ENCODE peak calls at places on chromosome 4, in ten cellular contexts. Y is esophagus squamous epithelium, V is fibroblast of mammary gland, R is stomach, H is fibroblast of the aortic adventitia, K is lower lobe of right lung, S is MCF 10A, W is bronchial epithelial cell, A is ascending aorta, P is choroid plexus epithelial cell. N is an unnamed sample.

GRCh38 chr4:112853662-112854256 is 195.7 kb upstream of the ANK2 start:
- DNase-seq in Y (no peak), V (peak), R (no peak), H (peak), K (no peak), S (peak), W (peak), A (no peak), P (peak), N (no peak)

GRCh38 chr4:11397146-11397545 is 31.5 kb downstream of the HS3ST1 start:
- DNase-seq in Y (no peak), V (no peak), R (no peak), H (no peak), K (no peak), S (peak), W (peak), A (no peak), P (no peak), N (no peak)

GRCh38 chr4:2598661-2599654 is 62.5 kb downstream of the FAM193A start:
- DNase-seq in Y (no peak), V (peak), R (no peak), H (no peak), K (no peak), S (no peak), W (no peak), A (no peak), P (peak), N (peak)

GRCh38 chr4:80237992-80238391 is 28.5 kb upstream of the FGF5 start:
- DNase-seq in Y (no peak), V (peak), R (no peak), H (peak), K (no peak), S (peak), W (peak), A (no peak), P (peak), N (no peak)

GRCh38 chr4:148503681-148504080 is 61.5 kb upstream of the NR3C2 start:
- DNase-seq in Y (no peak), V (no peak), R (no peak), H (no peak), K (no peak), S (no peak), W (no peak), A (no peak), P (no peak), N (no peak)

GRCh38 chr4:109925396-109925795 is 12.7 kb downstream of the EGF start:
- DNase-seq in Y (no peak), V (no peak), R (no peak), H (no peak), K (no peak), S (no peak), W (no peak), A (no peak), P (no peak), N (no peak)

GRCh38 chr4:167290684-167291083 is 56.4 kb upstream of the SPOCK3 start:
- DNase-seq in Y (no peak), V (peak), R (no peak), H (peak), K (no peak), S (peak), W (peak), A (no peak), P (peak), N (no peak)

GRCh38 chr4:39043058-39043696 is 11.0 kb upstream of the TMEM156 start:
- DNase-seq in Y (no peak), V (no peak), R (no peak), H (peak), K (peak), S (peak), W (peak), A (no peak), P (peak), N (no peak)

GRCh38 chr4:158259955-158260575 is 49.8 kb downstream of the TMEM144 start:
- DNase-seq in Y (no peak), V (peak), R (no peak), H (peak), K (no peak), S (peak), W (peak), A (no peak), P (peak), N (no peak)

GRCh38 chr4:168511780-168512467 is 15.1 kb downstream of the PALLD start:
- DNase-seq in Y (no peak), V (no peak), R (no peak), H (no peak), K (no peak), S (no peak), W (no peak), A (no peak), P (no peak), N (no peak)

GRCh38 chr4:152937535-152938236 is 1.6 kb downstream of the FHDC1 start:
- DNase-seq in Y (no peak), V (peak), R (peak), H (peak), K (peak), S (peak), W (no peak), A (no peak), P (peak), N (peak)

GRCh38 chr4:182556576-182556975 is 313.4 kb downstream of the TENM3 start:
- DNase-seq in Y (no peak), V (no peak), R (no peak), H (no peak), K (no peak), S (no peak), W (no peak), A (no peak), P (no peak), N (no peak)

GRCh38 chr4:124713213-124713592 is 671 bp upstream of the ANKRD50 start:
- DNase-seq in Y (no peak), V (peak), R (peak), H (peak), K (peak), S (peak), W (peak), A (peak), P (peak), N (peak)

GRCh38 chr4:83219344-83219990 is 65.1 kb downstream of the COQ2 start:
- DNase-seq in Y (no peak), V (peak), R (peak), H (peak), K (peak), S (peak), W (peak), A (no peak), P (no peak), N (peak)

GRCh38 chr4:155578726-155579385 is 87.8 kb upstream of the GUCY1A1 start:
- DNase-seq in Y (no peak), V (peak), R (no peak), H (peak), K (no peak), S (no peak), W (no peak), A (no peak), P (no peak), N (no peak)

GRCh38 chr4:77699731-77700210 is 94.2 kb downstream of the CXCL13 start:
- DNase-seq in Y (no peak), V (peak), R (no peak), H (peak), K (no peak), S (peak), W (peak), A (no peak), P (peak), N (no peak)

GRCh38 chr4:1505511-1506451 is 99.5 kb upstream of the NKX1-1 start:
- DNase-seq in Y (no peak), V (no peak), R (no peak), H (no peak), K (peak), S (no peak), W (no peak), A (no peak), P (no peak), N (no peak)

GRCh38 chr4:5812506-5813229 is 80.2 kb downstream of the CRMP1 start:
- DNase-seq in Y (no peak), V (peak), R (no peak), H (peak), K (no peak), S (peak), W (peak), A (no peak), P (peak), N (peak)

GRCh38 chr4:140296335-140296753 is 77.1 kb upstream of the SCOC start:
- DNase-seq in Y (peak), V (peak), R (peak), H (peak), K (no peak), S (peak), W (peak), A (no peak), P (peak), N (no peak)

GRCh38 chr4:185470503-185471195 is 884 bp downstream of the CCDC110 start:
- DNase-seq in Y (peak), V (peak), R (peak), H (peak), K (peak), S (no peak), W (peak), A (peak), P (peak), N (peak)

GRCh38 chr4:129822708-129823504 is 727.0 kb downstream of the C4orf33 start:
- DNase-seq in Y (no peak), V (peak), R (no peak), H (peak), K (peak), S (peak), W (peak), A (no peak), P (peak), N (no peak)

GRCh38 chr4:98996056-98996941 is 778 bp downstream of the METAP1 start:
- DNase-seq in Y (no peak), V (peak), R (no peak), H (peak), K (no peak), S (peak), W (peak), A (no peak), P (peak), N (peak)

GRCh38 chr4:81256059-81256635 is 41.1 kb upstream of the PRKG2 start:
- DNase-seq in Y (no peak), V (peak), R (no peak), H (no peak), K (no peak), S (no peak), W (no peak), A (no peak), P (no peak), N (no peak)

GRCh38 chr4:81259151-81259550 is 44.1 kb upstream of the PRKG2 start:
- DNase-seq in Y (no peak), V (no peak), R (no peak), H (no peak), K (no peak), S (no peak), W (no peak), A (no peak), P (no peak), N (no peak)

GRCh38 chr4:81257841-81258240 is 42.8 kb upstream of the PRKG2 start:
- DNase-seq in Y (no peak), V (no peak), R (no peak), H (no peak), K (no peak), S (no peak), W (no peak), A (no peak), P (no peak), N (no peak)

GRCh38 chr4:81257021-81257420 is 42.0 kb upstream of the PRKG2 start:
- DNase-seq in Y (no peak), V (peak), R (no peak), H (peak), K (no peak), S (peak), W (no peak), A (no peak), P (peak), N (no peak)

DNA sequence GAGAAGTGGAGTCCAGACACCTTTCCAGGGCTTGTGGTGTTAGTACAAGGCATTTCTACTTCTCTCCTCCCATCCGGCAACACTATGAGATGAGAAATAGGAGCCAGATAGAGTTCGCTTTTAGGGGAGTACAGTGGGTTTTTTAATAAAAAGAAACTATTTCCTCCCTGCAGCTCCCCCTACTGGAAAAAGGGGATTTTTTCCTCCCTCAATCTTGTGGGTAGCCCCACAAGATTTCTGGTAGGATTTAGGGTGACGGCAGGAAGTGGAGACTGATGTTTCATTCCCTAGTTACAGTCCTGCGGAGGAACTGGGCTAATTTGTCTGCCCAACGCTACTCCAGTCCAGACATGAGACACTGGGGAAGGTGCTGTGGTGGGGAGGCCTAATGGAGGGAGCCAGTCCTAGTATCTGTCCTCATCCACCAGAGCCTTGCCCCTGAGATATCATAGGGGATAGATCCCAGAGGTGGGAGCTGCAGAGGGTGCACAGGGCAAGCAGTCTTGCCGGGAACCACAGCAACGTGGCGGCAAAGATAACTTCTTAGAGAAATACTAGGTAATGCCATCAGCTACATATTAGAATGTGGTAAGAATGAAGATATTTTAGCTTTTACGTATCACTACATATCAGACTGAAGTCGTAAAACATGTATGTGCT is 45.6 kb upstream of the PRKG2 start:
- DNase-seq in Y (no peak), V (peak), R (no peak), H (peak), K (no peak), S (peak), W (no peak), A (no peak), P (peak), N (no peak)
- TF ChIP-seq CTCF in Y (no peak), V (peak), R (no peak), H (peak), K (peak), S (peak), W (peak), A (no peak), P (peak), N (peak)

GRCh38 chr4:24582235-24582863 is 2.0 kb downstream of the DHX15 start:
- DNase-seq in Y (no peak), V (no peak), R (no peak), H (no peak), K (no peak), S (no peak), W (peak), A (no peak), P (no peak), N (no peak)

GRCh38 chr4:24589448-24589847 is 5.1 kb upstream of the DHX15 start:
- DNase-seq in Y (no peak), V (no peak), R (no peak), H (no peak), K (no peak), S (no peak), W (no peak), A (no peak), P (no peak), N (no peak)

GRCh38 chr4:24588216-24588954 is 4.0 kb upstream of the DHX15 start:
- DNase-seq in Y (no peak), V (no peak), R (no peak), H (no peak), K (no peak), S (no peak), W (no peak), A (no peak), P (no peak), N (no peak)

GRCh38 chr4:24583451-24584174 is 741 bp downstream of the DHX15 start:
- DNase-seq in Y (no peak), V (peak), R (peak), H (peak), K (peak), S (peak), W (peak), A (peak), P (peak), N (peak)

DNA sequence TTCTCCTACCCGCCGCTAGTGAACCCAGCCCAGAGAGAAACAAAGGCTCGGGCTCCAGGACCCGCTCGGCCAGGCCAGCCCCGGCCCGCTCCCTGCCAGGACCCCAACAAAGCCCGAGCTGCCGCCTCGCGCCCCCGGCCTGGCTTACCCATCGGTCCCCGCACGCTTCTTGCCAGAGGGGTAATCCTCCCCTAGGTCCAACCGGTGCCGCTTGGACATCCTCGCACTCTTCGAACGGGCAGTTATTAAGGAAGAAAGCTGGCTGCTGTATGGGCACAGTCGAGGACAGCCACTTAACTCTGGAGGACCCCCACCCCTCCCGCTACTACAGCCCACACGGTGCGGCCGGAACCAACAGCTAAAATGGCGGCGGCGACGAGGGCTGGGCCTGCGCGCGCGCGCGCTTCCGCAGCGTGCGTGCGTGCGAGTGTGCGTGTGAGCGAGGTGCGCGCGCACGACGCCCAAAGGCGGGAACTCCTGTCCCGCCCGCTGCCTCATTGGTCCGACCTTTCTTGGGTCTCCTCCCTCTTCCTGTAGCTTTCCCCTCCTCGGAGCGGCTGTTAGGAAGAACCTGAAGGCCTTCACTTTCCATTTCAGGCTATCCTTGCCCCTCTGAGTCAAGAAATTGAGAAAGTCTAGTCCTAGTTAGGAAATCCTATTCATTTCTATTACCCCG is at the start of gene DHX15:
- DNase-seq in Y (peak), V (peak), R (peak), H (peak), K (peak), S (peak), W (peak), A (peak), P (peak), N (peak)
- TF ChIP-seq CTCF in Y (no peak), V (no peak), R (no peak), H (no peak), K (no peak), S (no peak), W (no peak), A (no peak), P (no peak), N (no peak)

GRCh38 chr4:126715681-126716080 is 917.1 kb upstream of the INTU start:
- DNase-seq in Y (no peak), V (no peak), R (no peak), H (no peak), K (no peak), S (no peak), W (no peak), A (no peak), P (no peak), N (no peak)

GRCh38 chr4:126705271-126705670 is 927.5 kb upstream of the INTU start:
- DNase-seq in Y (no peak), V (no peak), R (no peak), H (no peak), K (no peak), S (no peak), W (no peak), A (no peak), P (peak), N (no peak)

GRCh38 chr4:126715067-126715466 is 917.7 kb upstream of the INTU start:
- DNase-seq in Y (no peak), V (no peak), R (no peak), H (no peak), K (no peak), S (no peak), W (no peak), A (no peak), P (no peak), N (no peak)

GRCh38 chr4:126708716-126709115 is 924.0 kb upstream of the INTU start:
- DNase-seq in Y (no peak), V (no peak), R (no peak), H (no peak), K (no peak), S (peak), W (peak), A (no peak), P (peak), N (no peak)

DNA sequence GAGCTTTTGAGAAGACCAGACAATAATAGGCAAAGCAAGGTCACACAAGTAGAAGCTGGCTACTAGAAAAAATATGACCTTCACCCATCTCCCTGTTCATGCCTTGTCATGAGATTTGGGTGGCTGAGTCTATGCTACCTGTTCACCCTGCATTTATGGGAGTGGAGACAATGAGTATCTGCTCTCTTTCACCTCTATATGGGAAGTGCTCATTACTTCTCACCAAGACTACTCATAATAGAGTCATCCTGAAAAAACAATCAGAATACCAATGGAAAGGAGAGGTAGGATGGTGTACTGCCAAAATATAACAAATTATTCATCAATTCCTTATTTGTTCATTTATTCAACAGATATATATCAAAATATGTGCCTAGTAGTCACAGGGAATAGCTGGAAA is 921.8 kb upstream of the INTU start:
- DNase-seq in Y (no peak), V (peak), R (no peak), H (no peak), K (no peak), S (no peak), W (peak), A (no peak), P (no peak), N (no peak)
- TF ChIP-seq CTCF in Y (no peak), V (no peak), R (no peak), H (no peak), K (no peak), S (no peak), W (no peak), A (no peak), P (no peak), N (no peak)

GRCh38 chr4:173990126-173990878 is 293.2 kb downstream of the FBXO8 start:
- DNase-seq in Y (no peak), V (peak), R (no peak), H (peak), K (no peak), S (peak), W (peak), A (no peak), P (peak), N (no peak)
- TF ChIP-seq CTCF in Y (no peak), V (peak), R (no peak), H (peak), K (peak), S (peak), W (no peak), A (peak), P (peak), N (peak)

GRCh38 chr4:138164218-138164617 is 77.9 kb downstream of the SLC7A11 start:
- DNase-seq in Y (no peak), V (no peak), R (no peak), H (no peak), K (no peak), S (no peak), W (no peak), A (no peak), P (no peak), N (no peak)
- TF ChIP-seq CTCF in Y (no peak), V (no peak), R (no peak), H (no peak), K (no peak), S (no peak), W (no peak), A (no peak), P (no peak), N (no peak)

GRCh38 chr4:26887809-26888208 is 27.2 kb downstream of the STIM2 start:
- DNase-seq in Y (no peak), V (no peak), R (no peak), H (no peak), K (no peak), S (no peak), W (no peak), A (no peak), P (no peak), N (no peak)

GRCh38 chr4:26884486-26884988 is 23.9 kb downstream of the STIM2 start:
- DNase-seq in Y (no peak), V (no peak), R (no peak), H (no peak), K (no peak), S (no peak), W (no peak), A (no peak), P (no peak), N (peak)

GRCh38 chr4:26887143-26887542 is 26.5 kb downstream of the STIM2 start:
- DNase-seq in Y (no peak), V (no peak), R (no peak), H (no peak), K (no peak), S (no peak), W (no peak), A (no peak), P (no peak), N (no peak)

GRCh38 chr4:26891054-26891453 is 30.4 kb downstream of the STIM2 start:
- DNase-seq in Y (no peak), V (no peak), R (no peak), H (no peak), K (no peak), S (no peak), W (no peak), A (no peak), P (no peak), N (no peak)

GRCh38 chr4:26885912-26886274 is 25.3 kb downstream of the STIM2 start:
- DNase-seq in Y (peak), V (no peak), R (no peak), H (no peak), K (no peak), S (no peak), W (peak), A (no peak), P (no peak), N (peak)
- TF ChIP-seq CTCF in Y (no peak), V (no peak), R (no peak), H (no peak), K (no peak), S (no peak), W (no peak), A (no peak), P (no peak), N (no peak)

GRCh38 chr4:14152834-14153519 is 525.5 kb upstream of the BOD1L1 start:
- DNase-seq in Y (no peak), V (no peak), R (no peak), H (no peak), K (no peak), S (no peak), W (no peak), A (no peak), P (no peak), N (peak)
- TF ChIP-seq CTCF in Y (no peak), V (no peak), R (no peak), H (no peak), K (no peak), S (no peak), W (no peak), A (no peak), P (no peak), N (no peak)

N was measured in GM13977.